ENCODE peak calls at places on chromosomes 1 and 21, in ten cellular contexts. Z is Peyer's patch, E is A549, U is NB4, Y is body of pancreas, D is prostate gland, A is transverse colon, P is testis, X is tibial nerve, L is heart left ventricle. G is an unnamed sample.

GRCh38 chr1:207829576-207829975 is 77.7 kb downstream of the CD46 start:
- DNase-seq in P (no peak), U (no peak), X (no peak), Y (no peak), A (no peak), D (no peak), Z (no peak), E (no peak), L (no peak), G (no peak)

GRCh38 chr1:54816951-54817350 is 15.8 kb upstream of the TTC22 start:
- DNase-seq in A (no peak), X (no peak), D (no peak), Z (no peak), P (no peak), L (no peak), U (no peak), E (no peak), Y (no peak), G (no peak)

GRCh38 chr21:26769613-26770188 is 75.5 kb downstream of the ADAMTS1 start:
- DNase-seq in X (peak), L (no peak), U (peak), A (no peak), P (peak), E (peak), Z (no peak), D (no peak), Y (no peak), G (no peak)

GRCh38 chr1:147496571-147496970 is 44.7 kb upstream of the BCL9 start:
- DNase-seq in D (no peak), U (no peak), Z (no peak), X (peak), P (peak), Y (peak), A (peak), L (peak), E (peak), G (no peak)

GRCh38 chr1:92476071-92476607 is 10.6 kb downstream of the GFI1 start:
- DNase-seq in P (no peak), L (no peak), Z (no peak), A (peak), U (peak), X (no peak), E (no peak), D (no peak), Y (no peak), G (no peak)

GRCh38 chr1:38991638-38992449 is 768 bp downstream of the AKIRIN1 start:
- DNase-seq in X (no peak), Y (peak), A (peak), E (peak), Z (peak), P (peak), D (peak), L (peak), U (peak), G (peak)

GRCh38 chr1:163410073-163410522 is 88.3 kb downstream of the NUF2 start:
- DNase-seq in X (peak), Z (no peak), D (peak), U (peak), L (no peak), A (peak), Y (peak), E (peak), P (peak), G (peak)

GRCh38 chr1:67460648-67461500 is 30.7 kb upstream of the SERBP1 start:
- DNase-seq in X (peak), D (no peak), P (peak), Z (no peak), A (no peak), E (no peak), L (peak), Y (no peak), U (no peak), G (no peak)

GRCh38 chr1:170836146-170836545 is 99.2 kb upstream of the MROH9 start:
- DNase-seq in L (no peak), E (no peak), Z (no peak), A (no peak), P (no peak), U (no peak), D (no peak), X (no peak), Y (no peak), G (no peak)

GRCh38 chr1:189623336-189623735 is 854.3 kb downstream of the BRINP3 start:
- DNase-seq in X (no peak), Z (no peak), E (no peak), Y (no peak), U (no peak), A (no peak), P (no peak), D (no peak), L (no peak), G (no peak)

GRCh38 chr1:22807340-22807739 is 96.7 kb downstream of the EPHB2 start:
- DNase-seq in U (no peak), A (no peak), D (no peak), Y (no peak), L (no peak), P (no peak), X (no peak), E (no peak), Z (no peak), G (no peak)

GRCh38 chr1:200027264-200027823 is at the start of gene NR5A2:
- DNase-seq in L (no peak), U (no peak), D (no peak), P (no peak), X (no peak), Y (no peak), A (no peak), Z (no peak), E (peak), G (no peak)

GRCh38 chr1:179744401-179745130 is 1.5 kb downstream of the FAM163A start:
- DNase-seq in Z (no peak), L (no peak), P (no peak), X (no peak), D (no peak), U (no peak), Y (no peak), E (no peak), A (no peak), G (no peak)

DNA sequence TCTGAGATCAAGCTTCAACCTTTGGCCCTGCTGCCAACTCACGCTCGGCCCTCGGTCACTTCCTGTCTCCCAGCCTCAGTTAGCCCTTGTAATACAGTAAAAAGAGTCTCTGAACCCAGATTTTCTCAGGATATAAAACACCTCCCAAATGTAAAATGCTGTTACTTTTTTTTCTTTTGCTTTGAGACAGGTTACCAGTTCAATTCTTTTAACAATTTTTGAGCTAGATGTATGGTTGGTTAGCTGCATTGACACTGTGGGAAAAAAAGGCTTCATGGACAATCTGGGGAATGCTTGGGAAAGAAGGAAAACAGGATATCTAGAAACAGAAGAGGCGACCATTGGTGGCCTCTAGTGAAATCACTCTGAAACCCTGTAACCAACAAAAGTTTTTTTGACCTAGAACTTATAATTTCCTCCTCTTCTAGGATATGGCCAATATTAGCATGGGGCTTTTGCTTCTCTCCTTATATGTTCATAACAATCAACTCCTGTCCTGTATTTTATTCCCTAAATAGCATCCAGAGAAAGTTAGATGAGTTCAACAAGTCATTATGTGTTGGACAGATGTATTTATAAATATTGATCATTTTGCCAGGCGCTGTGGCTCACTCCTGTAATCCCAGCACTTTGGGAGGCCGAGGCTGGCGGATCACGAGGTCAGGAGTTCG is 1.3 kb downstream of the CMPK1 start:
- DNase-seq in X (no peak), Y (no peak), D (no peak), P (no peak), L (no peak), U (no peak), A (no peak), E (no peak), Z (no peak), G (no peak)
- TF ChIP-seq POLR2A in X (no peak), Y (no peak), D (no peak), P (no peak), L (no peak), U (no peak), A (no peak), E (no peak), Z (no peak), G (no peak)

DNA sequence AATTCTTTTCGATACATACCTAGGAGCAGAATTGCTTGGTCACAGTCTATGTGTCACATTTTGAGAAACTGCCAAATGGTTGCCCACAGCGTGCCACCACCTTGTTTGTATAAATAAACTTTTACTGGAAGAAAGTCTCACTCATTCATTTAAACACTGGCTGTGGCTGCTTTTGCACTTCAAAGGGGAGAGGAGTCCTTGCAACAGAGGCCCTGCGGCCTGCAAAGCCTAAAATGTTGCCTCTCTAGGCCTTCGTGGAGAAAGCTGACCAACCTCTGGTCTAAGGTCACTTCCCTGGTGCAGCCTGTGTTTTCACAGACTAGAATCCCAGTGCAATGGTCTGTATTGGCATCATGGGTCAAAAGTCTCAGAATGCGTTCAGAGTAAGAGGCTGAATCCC is 8.3 kb downstream of the RIPK4 start:
- DNase-seq in X (no peak), L (no peak), Y (no peak), A (no peak), E (peak), D (no peak), U (no peak), Z (peak), P (no peak), G (no peak)
- TF ChIP-seq POLR2A in X (no peak), L (no peak), Y (no peak), A (no peak), E (no peak), D (no peak), U (no peak), Z (no peak), P (no peak), G (no peak)

GRCh38 chr1:151814971-151815545 is 9.8 kb upstream of the LINGO4 start:
- DNase-seq in L (peak), X (no peak), U (no peak), Y (no peak), A (no peak), P (no peak), Z (no peak), E (no peak), D (no peak), G (no peak)

GRCh38 chr1:151815716-151816327 is 10.6 kb upstream of the LINGO4 start:
- DNase-seq in P (no peak), U (no peak), Z (no peak), D (no peak), X (no peak), Y (no peak), A (peak), L (peak), E (no peak), G (no peak)

GRCh38 chr1:151819227-151819835 is 12.3 kb downstream of the RORC start:
- DNase-seq in Y (no peak), P (no peak), L (no peak), U (no peak), D (no peak), X (no peak), Z (peak), E (no peak), A (no peak), G (no peak)

GRCh38 chr1:151816548-151816947 is 11.3 kb upstream of the LINGO4 start:
- DNase-seq in P (no peak), D (no peak), L (no peak), E (no peak), A (no peak), Z (no peak), X (no peak), U (no peak), Y (no peak), G (no peak)

DNA sequence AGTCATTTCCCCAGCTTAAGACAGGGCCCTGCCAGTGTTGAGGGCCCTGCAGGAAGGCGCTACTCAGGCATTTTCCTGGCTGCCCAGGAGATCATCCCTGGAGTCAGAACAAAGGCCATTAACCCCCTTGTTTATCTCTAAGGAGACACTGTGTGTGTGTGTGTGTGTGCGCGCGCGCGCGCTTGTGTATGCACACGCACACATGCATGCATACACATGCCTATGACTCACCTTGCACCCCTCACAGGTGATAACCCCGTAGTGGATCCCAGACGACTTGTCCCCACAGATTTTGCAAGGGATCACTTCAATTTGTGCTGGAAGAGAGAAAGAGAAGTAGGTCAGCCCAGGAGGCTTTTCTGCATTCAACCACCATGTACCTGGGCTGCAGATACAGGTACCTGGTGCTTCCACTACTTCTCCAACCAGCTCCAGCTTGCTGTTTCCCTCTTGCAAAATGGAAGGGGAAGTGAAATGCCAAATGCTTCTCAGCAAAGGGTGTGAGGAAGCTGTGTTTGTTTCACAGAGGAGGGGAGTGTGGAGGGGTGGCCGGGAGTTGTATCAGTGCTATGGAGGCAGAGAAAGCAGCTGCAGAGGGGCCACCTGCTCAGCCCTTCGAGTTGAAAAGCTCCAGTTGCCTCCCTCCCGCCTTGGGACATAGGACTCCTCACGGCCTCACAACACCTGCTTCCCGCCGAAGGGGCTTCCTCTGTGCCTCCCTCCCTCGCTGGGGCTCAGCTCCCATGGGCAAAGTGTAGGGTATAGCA is 11.9 kb upstream of the LINGO4 start:
- DNase-seq in Y (no peak), U (peak), L (no peak), Z (no peak), A (no peak), P (no peak), E (no peak), D (no peak), X (no peak), G (no peak)
- TF ChIP-seq POLR2A in Y (no peak), U (no peak), L (no peak), Z (no peak), A (no peak), P (no peak), E (no peak), D (no peak), X (no peak), G (no peak)

GRCh38 chr21:32545948-32546441 is 39.3 kb downstream of the TCP10L start:
- DNase-seq in P (no peak), A (no peak), Z (no peak), D (no peak), X (no peak), L (no peak), U (no peak), Y (no peak), E (no peak), G (no peak)
- TF ChIP-seq POLR2A in P (no peak), A (no peak), Z (no peak), D (no peak), X (no peak), L (no peak), U (no peak), Y (no peak), E (no peak), G (no peak)

GRCh38 chr1:6623269-6623965 is 1.3 kb upstream of the THAP3 start:
- DNase-seq in Z (no peak), X (no peak), U (no peak), Y (no peak), E (no peak), A (no peak), P (no peak), L (no peak), D (peak), G (no peak)

GRCh38 chr1:6622396-6623152 is 2.1 kb upstream of the THAP3 start:
- DNase-seq in D (no peak), L (no peak), Z (no peak), U (no peak), A (no peak), X (no peak), E (no peak), P (no peak), Y (no peak), G (no peak)

GRCh38 chr1:6614953-6615785 is 1.6 kb downstream of the PHF13 start:
- DNase-seq in D (no peak), L (no peak), Y (peak), P (no peak), U (no peak), A (no peak), X (no peak), E (no peak), Z (no peak), G (no peak)

GRCh38 chr1:6621429-6622391 is 3.0 kb upstream of the THAP3 start:
- DNase-seq in Z (no peak), D (no peak), E (no peak), A (no peak), P (no peak), X (no peak), L (no peak), U (no peak), Y (no peak), G (no peak)

GRCh38 chr1:6619045-6619444 is 5.5 kb downstream of the PHF13 start:
- DNase-seq in L (no peak), A (no peak), P (no peak), E (no peak), D (no peak), Y (no peak), Z (no peak), X (no peak), U (no peak), G (no peak)
- TF ChIP-seq POLR2A in L (no peak), A (no peak), P (no peak), E (no peak), D (no peak), Y (no peak), Z (no peak), X (no peak), U (no peak), G (no peak)

GRCh38 chr1:162021124-162021523 is 2.5 kb downstream of the OLFML2B start:
- DNase-seq in L (no peak), U (no peak), D (no peak), E (no peak), A (no peak), X (no peak), P (no peak), Y (no peak), Z (no peak), G (no peak)

GRCh38 chr1:162023181-162023546 is 505 bp downstream of the OLFML2B start:
- DNase-seq in Y (no peak), D (no peak), P (peak), X (no peak), U (no peak), Z (no peak), A (no peak), L (no peak), E (no peak), G (no peak)

GRCh38 chr1:162026906-162027305 is 3.2 kb upstream of the OLFML2B start:
- DNase-seq in D (no peak), P (no peak), E (no peak), U (peak), Z (no peak), A (no peak), L (no peak), X (no peak), Y (no peak), G (no peak)

GRCh38 chr1:162022626-162023025 is 1.0 kb downstream of the OLFML2B start:
- DNase-seq in Y (no peak), L (no peak), E (no peak), X (no peak), A (no peak), U (no peak), D (no peak), P (no peak), Z (no peak), G (no peak)

DNA sequence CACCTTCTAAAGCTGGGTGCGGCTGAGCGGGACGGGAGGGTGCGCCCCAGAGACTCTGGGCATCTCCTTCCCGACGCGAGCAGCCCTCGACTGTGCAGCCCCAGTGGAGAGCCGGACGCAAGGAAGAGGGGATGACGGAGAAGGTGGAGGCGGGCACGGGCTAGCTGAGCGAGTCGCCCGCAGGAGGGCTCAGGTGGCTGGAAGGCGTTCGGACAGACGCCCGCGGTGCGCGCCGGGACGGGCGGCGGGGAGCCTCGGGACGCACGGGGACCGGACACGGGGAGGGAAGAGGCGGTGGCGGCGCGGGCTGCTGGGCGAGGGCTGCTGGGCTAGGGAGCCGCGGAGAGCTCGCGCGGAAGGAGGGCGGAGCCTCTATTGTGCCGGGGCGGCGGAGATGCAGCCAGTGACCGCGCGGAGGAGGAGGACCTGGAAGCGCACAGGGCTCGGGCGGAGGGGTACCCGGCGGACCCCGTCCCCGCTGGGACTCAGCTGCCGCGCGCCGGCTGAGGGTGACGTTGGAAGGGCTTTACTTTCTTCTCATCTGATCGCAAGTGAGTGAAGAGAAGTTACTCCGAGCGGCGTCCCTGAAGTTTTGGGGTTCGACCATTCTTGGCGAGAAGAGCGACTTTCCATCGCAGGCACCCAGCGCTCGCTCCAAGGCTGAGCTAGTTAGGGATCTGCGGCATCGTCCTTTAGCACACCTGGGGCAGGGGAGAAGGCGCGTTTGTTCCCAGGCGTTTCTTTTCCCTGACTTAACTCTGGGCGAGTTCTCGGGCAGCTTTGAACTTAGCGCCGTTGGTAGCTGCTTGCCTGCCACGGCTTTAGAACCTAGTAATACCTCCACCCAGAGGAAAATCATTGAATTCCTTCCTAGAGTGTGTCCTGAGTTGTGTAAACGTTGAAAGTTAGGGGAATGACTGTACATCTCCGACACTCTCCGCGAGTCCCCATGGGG is at the start of gene OLFML2B:
- DNase-seq in D (peak), A (peak), E (peak), P (peak), Z (peak), Y (peak), X (peak), L (peak), U (peak), G (peak)
- TF ChIP-seq POLR2A in D (no peak), A (peak), E (no peak), P (no peak), Z (no peak), Y (no peak), X (peak), L (no peak), U (no peak), G (no peak)

G was measured in lower leg skin.